ENCODE peak calls at places on chromosomes 7 and 10, in five cellular contexts. I is keratinocyte, Z is astrocyte, H is IMR-90, Q is GM23248. L is an unnamed sample.

GRCh38 chr7:135704698-135705097 is 23.3 kb downstream of the SLC13A4 start:
- DNase-seq in Q (no peak), Z (no peak), H (no peak), I (no peak), L (no peak)

GRCh38 chr7:22150221-22150620 is 204.5 kb upstream of the CDCA7L start:
- DNase-seq in Q (no peak), I (no peak), H (peak; percentile 13), Z (peak; percentile 55), L (no peak)

GRCh38 chr10:96673318-96674099 is 46.8 kb downstream of the PIK3AP1 start:
- DNase-seq in Q (no peak), I (no peak), Z (peak; percentile 79), H (peak; percentile 63), L (no peak)

GRCh38 chr10:98087309-98087708 is 47.1 kb upstream of the R3HCC1L start:
- DNase-seq in H (peak; percentile 5), Q (no peak), Z (no peak), I (no peak), L (peak; percentile 11)

GRCh38 chr10:74432841-74433594 is 282.0 kb downstream of the ADK start:
- DNase-seq in Q (peak; percentile 80), I (no peak), H (peak; percentile 70), Z (peak; percentile 76), L (no peak)

GRCh38 chr7:144384555-144385245 is 18.8 kb downstream of the NOBOX start:
- DNase-seq in Z (peak; percentile 81), H (no peak), Q (no peak), I (no peak), L (peak; percentile 34)

GRCh38 chr10:70617798-70618568 is 15.4 kb upstream of the PRF1 start:
- DNase-seq in I (no peak), Q (peak; percentile 84), Z (peak; percentile 95), H (peak; percentile 44), L (no peak)

GRCh38 chr7:69654849-69655707 is 56.8 kb downstream of the AUTS2 start:
- DNase-seq in H (no peak), Q (no peak), Z (no peak), I (no peak), L (peak; percentile 32)

GRCh38 chr10:66349726-66350125 is 576.1 kb upstream of the LRRTM3 start:
- DNase-seq in Q (no peak), I (no peak), H (no peak), Z (peak; percentile 11), L (no peak)

GRCh38 chr7:95213809-95214492 is 110.4 kb downstream of the PON1 start:
- DNase-seq in I (no peak), Q (peak; percentile 79), Z (peak; percentile 96), H (no peak), L (no peak)

GRCh38 chr7:158420591-158421340 is 166.9 kb downstream of the PTPRN2 start:
- DNase-seq in H (no peak), Q (no peak), Z (no peak), I (no peak), L (no peak)

GRCh38 chr10:132175401-132175800 is 11.3 kb upstream of the DPYSL4 start:
- DNase-seq in I (no peak), Z (no peak), Q (no peak), H (no peak), L (no peak)

GRCh38 chr7:50960621-50961310 is 178.1 kb upstream of the GRB10 start:
- DNase-seq in Q (no peak), I (no peak), Z (no peak), H (no peak), L (no peak)

GRCh38 chr10:76883596-76883995 is 754.0 kb downstream of the KCNMA1 start:
- DNase-seq in I (no peak), H (no peak), Q (no peak), Z (no peak), L (no peak)

GRCh38 chr10:125159932-125160855 is at the start of gene CTBP2:
- DNase-seq in I (no peak), H (no peak), Z (no peak), Q (peak; percentile 74), L (peak; percentile 75)

GRCh38 chr10:21503580-21503979 is 21.9 kb downstream of the SKIDA1 start:
- DNase-seq in Q (no peak), Z (no peak), I (no peak), H (no peak), L (no peak)
- H3K27me3 ChIP-seq in Q (no peaks in the 10 kb centered on the region), Z (peaks cover 3% of the 10 kb centered on the region), I (no peaks in the 10 kb centered on the region), H (peaks cover 9% of the 10 kb centered on the region), L (peaks cover 96% of the 10 kb centered on the region)

GRCh38 chr7:11194492-11194891 is 220.8 kb downstream of the PHF14 start:
- DNase-seq in H (no peak), Q (peak; percentile 49), I (no peak), Z (no peak), L (no peak)

GRCh38 chr7:11191574-11192220 is 218.0 kb downstream of the PHF14 start:
- DNase-seq in Q (peak; percentile 2), I (no peak), H (no peak), Z (no peak), L (peak; percentile 82)

GRCh38 chr7:11193131-11193867 is 219.6 kb downstream of the PHF14 start:
- DNase-seq in I (no peak), H (no peak), Q (peak; percentile 72), Z (peak; percentile 21), L (peak; percentile 81)

GRCh38 chr7:11193888-11194287 is 220.2 kb downstream of the PHF14 start:
- DNase-seq in I (no peak), Q (peak; percentile 18), Z (no peak), H (no peak), L (no peak)

GRCh38 chr7:11192506-11192905 is 218.8 kb downstream of the PHF14 start:
- DNase-seq in Z (peak; percentile 35), Q (peak; percentile 93), I (no peak), H (peak; percentile 4), L (no peak)
- H2AFZ ChIP-seq in Z (peak overlapping the region; percentile 75), Q (peak overlapping the region; percentile 88), I (no peak overlapping the region), H (peak overlapping the region; percentile 70), L (peak overlapping the region; percentile 24)

GRCh38 chr7:2488272-2488645 is 12.1 kb upstream of the GRIFIN start:
- DNase-seq in H (no peak), Z (no peak), I (no peak), Q (peak; percentile 82), L (no peak)
- H3K4me3 ChIP-seq in H (no peak overlapping the region), Z (no peak overlapping the region), I (no peak overlapping the region), Q (no peak overlapping the region), L (no peak overlapping the region)

GRCh38 chr10:1736972-1737221 is 428 bp downstream of the ADARB2 start:
- DNase-seq in I (no peak), Q (no peak), H (no peak), Z (no peak), L (no peak)
- H3K27me3 ChIP-seq in I (peaks cover 31% of the 10 kb centered on the region), Q (no peaks in the 10 kb centered on the region), H (no peaks in the 10 kb centered on the region), Z (peaks cover 12% of the 10 kb centered on the region), L (peaks cover 33% of the 10 kb centered on the region)

GRCh38 chr10:129958118-129958685 is 5.9 kb downstream of the EBF3 start:
- DNase-seq in Z (no peak), I (no peak), H (no peak), Q (no peak), L (peak; percentile 38)
- H2AFZ ChIP-seq in Z (no peak overlapping the region), I (no peak overlapping the region), H (no peak overlapping the region), Q (no peak overlapping the region), L (peak overlapping the region; percentile 12)

GRCh38 chr10:47059606-47060311 is 148.5 kb downstream of the PTPN20 start:
- DNase-seq in Z (no peak), I (no peak), H (no peak), Q (no peak), L (no peak)

GRCh38 chr10:47060993-47061500 is 149.8 kb downstream of the PTPN20 start:
- DNase-seq in Q (no peak), I (no peak), Z (no peak), H (no peak), L (no peak)

GRCh38 chr10:47062801-47063200 is 151.6 kb downstream of the PTPN20 start:
- DNase-seq in H (peak; percentile 56), Q (peak; percentile 41), Z (no peak), I (no peak), L (peak; percentile 64)

GRCh38 chr10:47060356-47060755 is 149.1 kb downstream of the PTPN20 start:
- DNase-seq in I (no peak), Z (no peak), H (no peak), Q (no peak), L (no peak)

DNA sequence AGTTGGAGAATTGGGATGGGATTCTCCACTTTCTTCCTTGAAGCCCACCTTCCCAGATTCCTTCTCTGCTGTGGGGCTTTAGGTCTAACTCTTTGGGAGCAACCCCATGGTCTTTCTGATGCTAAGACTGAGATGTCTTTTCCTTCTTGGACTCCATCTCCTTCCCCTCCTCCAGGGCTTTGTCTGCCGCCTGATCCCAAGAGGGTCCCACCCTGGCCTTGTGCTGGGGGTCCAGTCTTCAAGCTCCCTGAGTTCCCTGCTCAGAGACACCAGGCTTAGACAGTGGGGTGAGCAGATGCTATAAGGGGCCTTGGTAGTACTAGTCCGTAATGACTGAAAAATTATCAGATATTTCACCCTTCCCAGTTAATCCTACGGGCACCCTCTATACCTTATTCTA is 150.5 kb downstream of the PTPN20 start:
- DNase-seq in I (no peak), H (no peak), Z (no peak), Q (no peak), L (no peak)
- H3K4me3 ChIP-seq in I (no peak overlapping the region), H (no peak overlapping the region), Z (no peak overlapping the region), Q (no peak overlapping the region), L (no peak overlapping the region)